ENCODE peak calls at places on chromosomes 3 and 15, in four cellular contexts. G, A, J and O are unnamed samples.

GRCh38 chr3:139096670-139097069 is 52.0 kb upstream of the PRR23C start:
- DNase-seq in G (no peak), A (no peak), J (no peak), O (no peak)

GRCh38 chr15:80779658-80780415 is 667 bp downstream of the CEMIP start:
- DNase-seq in G (no peak), A (no peak), J (no peak), O (no peak)

GRCh38 chr3:13524979-13525669 is 23.8 kb upstream of the FBLN2 start:
- DNase-seq in G (no peak), A (no peak), J (no peak), O (no peak)

GRCh38 chr3:43496740-43497375 is 125.0 kb downstream of the ANO10 start:
- DNase-seq in G (no peak), A (no peak), J (no peak), O (no peak)

GRCh38 chr3:119700269-119700919 is 2.4 kb upstream of the CFAP91 start:
- DNase-seq in G (no peak), A (no peak), J (peak; percentile 63), O (no peak)

GRCh38 chr15:38028869-38029268 is 94.4 kb downstream of the TMCO5A start:
- DNase-seq in G (no peak), A (no peak), J (no peak), O (no peak)

GRCh38 chr3:14891135-14892132 is 55.9 kb upstream of the NR2C2 start:
- DNase-seq in G (no peak), A (no peak), J (no peak), O (no peak)

GRCh38 chr3:149581681-149582349 is 76.0 kb downstream of the WWTR1 start:
- DNase-seq in G (no peak), A (no peak), J (no peak), O (no peak)

GRCh38 chr3:112818289-112818688 is 28.4 kb downstream of the CD200R1L start:
- DNase-seq in G (no peak), A (no peak), J (peak; percentile 45), O (no peak)